ENCODE peak calls at places on chromosomes 7 and 10, in five cellular contexts. E is HCT116, P is body of pancreas, R is breast epithelium, N is A549. F is an unnamed sample.

GRCh38 chr7:140222797-140223196 is 46.0 kb upstream of the KDM7A start:
- DNase-seq in N (no peak), E (no peak), R (no peak), P (no peak), F (no peak)

GRCh38 chr7:3493499-3493898 is 192.4 kb downstream of the SDK1 start:
- DNase-seq in R (no peak), E (no peak), N (no peak), P (no peak), F (no peak)

GRCh38 chr10:48449501-48450232 is 143.2 kb downstream of the MAPK8 start:
- DNase-seq in R (peak), N (no peak), P (no peak), E (no peak), F (no peak)

GRCh38 chr7:122430710-122431109 is 126.2 kb upstream of the FEZF1 start:
- DNase-seq in P (no peak), R (no peak), N (no peak), E (no peak), F (no peak)

GRCh38 chr7:135224027-135224426 is 9.6 kb upstream of the STRA8 start:
- DNase-seq in R (no peak), P (no peak), E (no peak), N (no peak), F (no peak)

GRCh38 chr10:124224331-124225028 is 131.1 kb upstream of the CHST15 start:
- DNase-seq in P (no peak), N (no peak), E (no peak), R (no peak), F (no peak)

GRCh38 chr7:24192053-24192452 is 91.9 kb upstream of the NPY start:
- DNase-seq in R (no peak), E (no peak), P (no peak), N (no peak), F (no peak)

GRCh38 chr10:116888380-116889055 is 39.2 kb downstream of the ENO4 start:
- DNase-seq in E (peak), P (peak), R (peak), N (peak), F (no peak)

GRCh38 chr10:93071177-93071472 is 2.6 kb upstream of the CYP26A1 start:
- DNase-seq in E (no peak), P (no peak), R (no peak), N (no peak), F (no peak)

GRCh38 chr10:63072951-63073350 is 60.2 kb upstream of the NRBF2 start:
- DNase-seq in E (no peak), P (no peak), R (no peak), N (no peak), F (no peak)

GRCh38 chr10:113027574-113028392 is 77.7 kb downstream of the TCF7L2 start:
- DNase-seq in P (no peak), R (no peak), N (no peak), E (no peak), F (no peak)

GRCh38 chr7:2522780-2523433 is 3.3 kb downstream of the LFNG start:
- DNase-seq in E (peak), P (no peak), R (no peak), N (peak), F (no peak)

GRCh38 chr7:129401968-129402860 is 32.0 kb upstream of the STRIP2 start:
- DNase-seq in P (no peak), E (no peak), N (peak), R (no peak), F (no peak)

GRCh38 chr10:26318672-26319071 is 102.1 kb downstream of the GAD2 start:
- DNase-seq in E (no peak), R (no peak), P (peak), N (no peak), F (no peak)

GRCh38 chr10:97539523-97540200 is 32.9 kb upstream of the ANKRD2 start:
- DNase-seq in N (no peak), E (no peak), P (peak), R (no peak), F (no peak)

GRCh38 chr10:112461029-112461887 is 14.2 kb downstream of the VTI1A start:
- DNase-seq in N (no peak), E (peak), P (no peak), R (no peak), F (no peak)

GRCh38 chr7:93150200-93150835 is 2.1 kb upstream of the SAMD9L start:
- DNase-seq in N (no peak), P (no peak), R (no peak), E (no peak), F (no peak)

GRCh38 chr10:3014968-3015367 is 52.4 kb upstream of the PFKP start:
- DNase-seq in N (no peak), P (peak), E (no peak), R (no peak), F (no peak)

DNA sequence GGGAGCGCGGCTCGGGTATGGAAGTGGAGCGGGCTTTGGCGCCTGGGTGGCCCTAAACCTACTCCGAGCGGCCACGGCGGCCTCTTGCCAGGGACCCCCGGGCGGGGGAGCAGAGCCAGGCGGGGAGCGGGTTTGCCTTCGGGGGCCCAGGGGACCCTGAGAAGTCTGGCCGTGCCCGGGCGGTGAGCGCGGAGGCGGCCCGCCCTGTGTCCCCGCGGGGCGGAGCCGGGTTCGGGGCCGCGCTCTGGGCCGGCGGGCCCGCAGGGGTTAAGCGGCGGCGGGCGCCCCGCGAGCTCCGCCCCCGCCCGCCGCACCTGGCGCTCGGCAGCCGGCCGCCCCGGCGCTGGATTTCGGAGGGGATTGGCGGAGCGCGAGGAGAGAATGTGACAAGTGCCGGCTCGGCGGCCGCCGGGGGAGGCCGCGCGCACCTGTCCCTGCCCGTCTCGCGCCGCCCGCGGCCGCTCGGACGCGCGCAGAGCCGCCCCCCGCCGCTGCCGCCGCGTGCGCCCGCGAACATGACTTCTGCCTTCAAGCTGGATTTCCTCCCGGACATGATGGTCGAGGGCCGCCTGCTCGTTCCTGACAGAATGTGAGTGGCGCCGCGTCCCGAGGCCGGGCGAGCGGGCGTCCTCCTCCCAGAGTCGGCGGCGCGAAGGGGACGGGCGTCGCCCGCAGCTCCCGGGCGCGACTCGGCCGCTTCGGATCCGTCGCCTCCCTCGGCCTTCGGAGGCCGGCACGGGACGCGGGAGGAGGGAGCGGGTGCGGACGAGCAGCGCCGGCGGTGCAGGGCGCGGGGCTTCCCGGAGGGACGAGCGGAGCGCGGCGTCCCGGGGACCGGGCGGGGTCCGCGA is at the start of gene CELF2:
- DNase-seq in N (no peak), P (peak), R (no peak), E (no peak), F (peak)
- TF ChIP-seq POLR2A in N (no peak), P (no peak), R (no peak), E (no peak), F (peak)

DNA sequence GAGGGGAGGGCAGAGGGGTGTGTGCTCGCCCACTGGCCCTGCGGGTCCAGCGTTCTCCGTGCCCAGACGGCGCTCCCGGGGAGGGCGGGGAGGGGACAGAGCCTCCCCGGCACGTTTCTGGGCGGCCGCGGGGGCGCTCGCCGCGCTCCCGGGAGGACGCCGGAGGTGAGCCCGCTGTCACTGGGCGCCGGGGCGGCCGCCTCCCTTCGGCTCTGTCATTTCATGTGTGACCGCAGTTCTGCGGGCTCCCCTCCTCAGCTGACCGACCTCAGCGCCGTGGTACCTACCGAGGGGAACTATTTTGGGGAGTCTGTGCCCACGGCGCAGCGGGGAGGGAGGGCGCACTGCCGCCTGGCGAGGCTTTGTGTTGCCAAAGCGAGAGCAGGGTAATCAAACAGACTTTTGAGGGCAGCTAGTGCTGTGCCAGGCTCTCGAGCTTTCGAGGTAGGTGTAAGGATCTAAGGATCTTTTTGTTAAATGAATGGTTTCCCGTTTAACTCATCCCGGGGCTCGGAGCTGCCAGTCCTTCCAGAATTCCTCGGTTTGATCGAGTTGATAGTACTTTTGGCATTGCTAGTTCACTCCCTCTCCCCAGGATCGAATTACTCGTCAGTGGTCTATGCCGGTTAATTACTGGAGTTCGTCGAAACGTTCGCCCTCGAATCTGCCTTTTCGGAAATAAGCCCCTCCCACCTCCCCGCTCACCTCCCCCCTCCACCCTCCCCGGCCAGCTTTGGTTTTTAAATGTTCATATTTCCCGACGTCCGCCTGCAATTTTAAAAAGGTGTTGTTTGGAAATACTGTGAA is 1.9 kb downstream of the ARID5B start:
- DNase-seq in N (peak), E (peak), P (peak), R (no peak), F (peak)
- TF ChIP-seq POLR2A in N (no peak), E (no peak), P (peak), R (peak), F (peak)

GRCh38 chr10:90915141-90916075 is 5.5 kb downstream of the ANKRD1 start:
- DNase-seq in E (no peak), N (no peak), R (no peak), P (no peak), F (no peak)

GRCh38 chr10:90917968-90918318 is 2.9 kb downstream of the ANKRD1 start:
- DNase-seq in R (no peak), P (no peak), N (no peak), E (no peak), F (no peak)

GRCh38 chr10:90913774-90914420 is 7.0 kb downstream of the ANKRD1 start:
- DNase-seq in E (no peak), R (no peak), N (no peak), P (no peak), F (no peak)

GRCh38 chr10:90917231-90917967 is 3.5 kb downstream of the ANKRD1 start:
- DNase-seq in P (no peak), E (no peak), R (no peak), N (no peak), F (no peak)

DNA sequence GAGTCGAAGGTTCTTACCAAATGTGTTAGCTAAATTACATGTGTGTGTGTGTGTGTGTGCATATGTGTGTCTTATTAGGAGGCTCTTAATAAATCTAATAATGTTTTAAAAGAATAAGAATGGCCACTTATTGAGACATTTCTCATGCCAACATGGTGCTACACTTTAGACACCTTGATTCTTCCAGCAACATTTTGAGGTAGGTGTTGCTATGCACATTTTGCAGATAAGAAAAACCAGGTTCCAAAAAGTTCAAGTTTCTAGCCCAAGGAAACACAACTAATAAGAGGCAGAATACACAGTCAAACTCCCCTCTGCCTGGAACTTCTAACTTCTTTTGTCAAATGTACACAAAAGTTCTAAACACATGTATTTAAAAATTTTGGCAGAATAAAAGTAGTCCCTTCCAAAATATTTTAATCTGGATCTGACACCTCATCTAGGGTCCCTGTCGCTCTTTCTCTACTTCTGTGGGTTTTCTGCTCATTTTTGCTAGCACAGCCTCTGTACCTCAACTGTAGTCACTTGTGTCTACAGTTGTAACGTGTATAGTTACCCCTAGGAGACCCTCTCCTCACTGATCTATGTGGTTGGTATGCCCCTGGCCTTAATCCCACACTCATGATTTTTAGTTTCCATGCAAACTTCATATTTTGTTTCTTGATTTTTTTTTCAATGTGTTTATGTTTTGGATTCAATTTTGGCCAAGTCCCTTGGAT is 4.3 kb downstream of the ANKRD1 start:
- DNase-seq in N (no peak), E (no peak), R (no peak), P (no peak), F (no peak)
- TF ChIP-seq POLR2A in N (no peak), E (no peak), R (no peak), P (no peak), F (no peak)

GRCh38 chr7:29468196-29468595 is 95.4 kb upstream of the PRR15 start:
- DNase-seq in E (no peak), P (no peak), N (no peak), R (no peak), F (no peak)

GRCh38 chr7:29469306-29469705 is 94.3 kb upstream of the PRR15 start:
- DNase-seq in E (no peak), P (no peak), R (no peak), N (no peak), F (no peak)

GRCh38 chr7:29469984-29470557 is 93.6 kb upstream of the PRR15 start:
- DNase-seq in P (no peak), E (no peak), R (no peak), N (no peak), F (no peak)

GRCh38 chr7:29467193-29467592 is 96.4 kb upstream of the PRR15 start:
- DNase-seq in E (no peak), N (no peak), P (no peak), R (no peak), F (no peak)

GRCh38 chr7:29471444-29472138 is 92.0 kb upstream of the PRR15 start:
- DNase-seq in E (no peak), R (no peak), P (no peak), N (no peak), F (no peak)
- TF ChIP-seq POLR2A in E (no peak), R (no peak), P (no peak), N (no peak), F (no peak)

DNA sequence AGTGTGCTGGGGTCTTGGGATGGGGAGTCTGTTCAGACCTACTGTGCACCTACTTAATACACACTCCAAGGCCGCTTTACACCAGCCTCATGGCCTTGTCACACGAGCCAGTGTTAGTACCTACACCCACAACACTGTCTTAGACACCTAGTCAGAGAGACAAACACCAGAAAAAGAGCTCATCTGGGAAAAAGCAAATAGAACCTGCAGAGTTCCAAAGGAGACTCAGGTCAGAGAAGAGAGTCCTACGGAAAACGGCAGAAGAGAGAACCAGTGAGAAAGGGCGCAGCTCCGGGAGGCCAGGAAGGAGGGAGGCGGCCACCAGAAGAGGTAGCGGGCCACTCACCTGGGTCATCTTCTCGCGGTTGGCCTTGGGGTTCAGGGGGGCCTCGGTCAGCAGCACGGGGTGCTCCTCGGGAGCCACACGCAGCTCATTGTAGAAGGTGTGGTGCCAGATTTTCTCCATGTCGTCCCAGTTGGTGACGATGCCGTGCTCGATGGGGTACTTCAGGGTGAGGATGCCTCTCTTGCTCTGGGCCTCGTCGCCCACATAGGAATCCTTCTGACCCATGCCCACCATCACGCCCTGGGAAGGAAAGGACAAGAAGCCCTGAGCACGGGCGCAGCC is 105.3 kb upstream of the TNRC18 start:
- DNase-seq in N (no peak), R (no peak), P (no peak), E (no peak), F (no peak)
- TF ChIP-seq POLR2A in N (no peak), R (no peak), P (peak), E (no peak), F (no peak)

GRCh38 chr10:129466703-129467345 is at the start of gene MGMT:
- DNase-seq in N (peak), R (peak), P (peak), E (peak), F (peak)
- TF ChIP-seq POLR2A in N (peak), R (no peak), P (peak), E (no peak), F (peak)

DNA sequence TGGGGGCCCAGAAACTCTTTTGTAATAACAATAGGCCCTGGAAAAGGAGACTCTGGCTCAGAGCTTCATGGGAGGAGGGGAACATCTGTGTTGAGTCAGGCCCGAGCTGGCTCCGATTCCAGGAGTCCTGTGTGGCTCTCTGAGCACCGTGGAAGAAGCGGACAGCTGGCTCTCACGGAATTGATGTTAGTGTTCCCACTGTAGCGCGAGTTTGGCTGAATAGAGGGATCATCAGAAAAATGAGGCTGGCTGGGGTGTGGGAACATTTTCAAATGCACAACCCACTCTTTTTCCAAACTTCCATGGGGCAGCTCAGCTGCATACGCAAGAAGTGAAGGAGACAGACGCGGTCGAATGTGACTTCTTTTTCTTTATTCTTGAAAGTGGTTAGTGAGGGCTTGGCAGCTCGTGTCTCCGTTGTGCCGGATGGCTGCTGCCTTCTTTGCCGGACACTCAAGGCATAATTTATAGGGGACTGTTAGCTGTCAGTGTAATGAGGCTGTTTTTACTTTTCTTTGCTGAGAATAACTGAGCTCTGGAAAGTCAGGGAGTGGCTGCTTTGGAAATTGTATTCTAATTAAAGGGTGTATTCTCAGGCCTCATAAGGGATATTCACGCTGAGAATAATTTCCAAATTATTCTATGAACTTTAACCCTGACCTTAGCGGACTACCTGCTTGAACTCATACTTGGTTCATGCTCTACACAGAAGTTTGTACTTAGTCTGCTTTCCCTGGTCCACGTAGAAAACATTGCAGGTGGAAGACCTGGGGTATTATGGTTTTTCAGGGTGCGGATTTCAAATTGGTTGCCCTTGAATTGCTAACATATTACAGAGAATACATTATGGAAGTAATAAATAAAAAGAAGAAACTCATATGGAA is 23.1 kb downstream of the MDFIC start:
- DNase-seq in N (no peak), R (no peak), E (no peak), P (peak), F (peak)
- TF ChIP-seq POLR2A in N (no peak), R (no peak), E (no peak), P (no peak), F (no peak)

F was measured in tibial nerve.